ENCODE peak calls at places on chromosomes 4 and X, in six cellular contexts. L is GM12878, F is K562, Y is HepG2, J is SK-N-SH, C is H1. X is an unnamed sample.

GRCh38 chr4:96486563-96486962 is 646.7 kb downstream of the PDHA2 start:
- DNase-seq in J (no peak), C (no peak), Y (no peak), F (no peak), L (no peak), X (no peak)

GRCh38 chr4:102438396-102438795 is 62.8 kb upstream of the NFKB1 start:
- DNase-seq in Y (no peak), J (no peak), F (peak), C (no peak), L (no peak), X (no peak)

GRCh38 chr4:94472056-94472826 is 20.5 kb downstream of the PDLIM5 start:
- DNase-seq in L (no peak), Y (peak), J (no peak), F (no peak), C (no peak), X (no peak)

GRCh38 chrX:5306654-5307121 is 922.0 kb downstream of the NLGN4X start:
- DNase-seq in C (no peak), Y (no peak), F (no peak), L (no peak), J (no peak), X (peak)

GRCh38 chr4:175671491-175671934 is 140.6 kb downstream of the GPM6A start:
- DNase-seq in J (peak), L (no peak), Y (no peak), C (no peak), F (no peak), X (no peak)

GRCh38 chr4:15488658-15489470 is 19.2 kb downstream of the CC2D2A start:
- DNase-seq in L (no peak), J (no peak), C (no peak), F (no peak), Y (no peak), X (no peak)

GRCh38 chr4:141241986-141242385 is 21.3 kb downstream of the ZNF330 start:
- DNase-seq in C (no peak), F (no peak), Y (no peak), L (no peak), J (no peak), X (no peak)

GRCh38 chr4:41303372-41304118 is 46.8 kb downstream of the UCHL1 start:
- DNase-seq in L (no peak), Y (no peak), J (no peak), F (no peak), C (no peak), X (no peak)

GRCh38 chr4:190019023-190019858 is 7.8 kb downstream of the FRG2 start:
- DNase-seq in J (peak), F (no peak), C (no peak), Y (no peak), L (no peak), X (no peak)

GRCh38 chr4:23333946-23334878 is 555.6 kb downstream of the PPARGC1A start:
- DNase-seq in F (peak), Y (no peak), J (no peak), L (peak), C (no peak), X (peak)

GRCh38 chrX:115393271-115393670 is 103.8 kb downstream of the LUZP4 start:
- DNase-seq in F (no peak), J (no peak), L (no peak), C (no peak), Y (peak), X (no peak)

GRCh38 chrX:10633722-10634121 is 13.3 kb upstream of the MID1 start:
- DNase-seq in F (peak), Y (no peak), C (no peak), L (no peak), J (no peak), X (no peak)

DNA sequence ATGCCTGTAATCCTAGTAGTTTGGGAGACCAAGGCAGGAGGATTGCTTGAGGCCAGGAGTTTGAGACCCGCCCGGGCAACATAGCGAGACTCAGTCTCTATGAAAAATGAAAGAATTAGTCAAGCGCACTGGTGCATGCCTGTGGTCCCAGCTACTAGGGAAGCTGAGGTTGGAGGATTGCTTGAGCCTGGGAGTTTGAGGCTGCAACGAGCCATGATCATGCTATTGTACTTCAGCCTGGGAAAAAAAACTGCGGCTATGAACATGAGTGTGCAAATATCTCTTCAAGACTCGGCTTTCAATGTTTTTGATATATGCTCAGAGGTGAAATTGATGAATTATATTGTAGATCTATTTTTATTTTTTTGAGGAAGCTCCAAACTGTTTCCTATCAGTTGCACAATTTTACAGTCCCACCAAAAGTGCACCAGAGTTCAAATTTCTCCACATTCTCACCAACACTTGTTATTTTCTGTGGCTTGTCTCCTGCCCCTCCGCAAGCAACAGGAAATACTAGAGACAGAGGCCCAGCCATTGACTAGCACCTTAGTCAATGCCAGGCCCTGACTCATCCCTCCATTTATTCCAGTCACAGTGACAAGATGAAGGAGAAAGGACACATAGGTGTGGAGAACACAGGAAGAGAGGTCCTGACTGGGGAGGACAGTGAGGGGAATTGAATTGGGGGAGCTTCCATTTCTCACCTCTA is 33.1 kb upstream of the ZNF41 start:
- DNase-seq in C (no peak), Y (no peak), F (no peak), J (no peak), L (no peak), X (no peak)
- TF ChIP-seq GABPA in C (no peak), Y (no peak), F (no peak), J (no peak), L (no peak), X (no peak)

GRCh38 chrX:112083624-112084326 is 1.2 kb upstream of the TRPC5 start:
- DNase-seq in L (no peak), C (no peak), F (no peak), Y (no peak), J (no peak), X (no peak)
- TF ChIP-seq GABPA in L (no peak), C (no peak), F (no peak), Y (no peak), J (no peak), X (no peak)

DNA sequence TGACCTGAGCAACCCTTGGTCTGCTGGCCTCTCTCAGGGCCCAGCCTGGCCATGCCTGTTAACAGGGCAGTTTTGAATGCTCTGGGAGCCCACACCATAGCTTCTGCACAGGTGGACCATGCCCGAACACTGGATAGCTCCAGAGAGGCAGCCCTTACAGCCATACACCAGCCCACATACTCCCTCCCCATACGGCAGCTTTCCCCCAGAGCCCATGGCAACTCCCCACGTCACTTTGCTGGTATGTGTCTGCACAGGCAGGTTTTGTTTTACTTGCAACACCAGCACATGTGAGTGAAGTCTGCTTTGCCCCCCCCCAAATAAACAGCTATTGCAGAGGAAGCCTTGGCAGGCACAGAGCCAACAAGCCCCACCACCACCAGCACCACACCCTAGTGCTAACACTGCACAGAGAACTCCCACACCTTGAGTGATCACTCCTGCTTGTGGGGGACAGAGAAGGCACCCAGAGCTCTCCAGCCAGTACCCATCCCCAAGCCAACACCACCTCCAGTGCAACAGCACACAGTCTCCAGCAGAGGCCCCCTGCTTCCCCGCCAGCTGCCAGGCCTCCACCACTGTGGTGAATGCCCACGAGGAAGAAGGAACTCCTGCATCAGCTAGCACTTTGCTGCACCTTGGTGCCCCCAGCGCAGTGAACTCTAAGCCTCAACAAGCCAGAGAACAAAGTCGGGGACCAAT is 87.3 kb downstream of the STPG2 start:
- DNase-seq in F (no peak), L (no peak), Y (no peak), C (no peak), J (no peak), X (no peak)
- TF ChIP-seq GABPA in F (no peak), L (no peak), Y (no peak), C (no peak), J (no peak), X (no peak)

DNA sequence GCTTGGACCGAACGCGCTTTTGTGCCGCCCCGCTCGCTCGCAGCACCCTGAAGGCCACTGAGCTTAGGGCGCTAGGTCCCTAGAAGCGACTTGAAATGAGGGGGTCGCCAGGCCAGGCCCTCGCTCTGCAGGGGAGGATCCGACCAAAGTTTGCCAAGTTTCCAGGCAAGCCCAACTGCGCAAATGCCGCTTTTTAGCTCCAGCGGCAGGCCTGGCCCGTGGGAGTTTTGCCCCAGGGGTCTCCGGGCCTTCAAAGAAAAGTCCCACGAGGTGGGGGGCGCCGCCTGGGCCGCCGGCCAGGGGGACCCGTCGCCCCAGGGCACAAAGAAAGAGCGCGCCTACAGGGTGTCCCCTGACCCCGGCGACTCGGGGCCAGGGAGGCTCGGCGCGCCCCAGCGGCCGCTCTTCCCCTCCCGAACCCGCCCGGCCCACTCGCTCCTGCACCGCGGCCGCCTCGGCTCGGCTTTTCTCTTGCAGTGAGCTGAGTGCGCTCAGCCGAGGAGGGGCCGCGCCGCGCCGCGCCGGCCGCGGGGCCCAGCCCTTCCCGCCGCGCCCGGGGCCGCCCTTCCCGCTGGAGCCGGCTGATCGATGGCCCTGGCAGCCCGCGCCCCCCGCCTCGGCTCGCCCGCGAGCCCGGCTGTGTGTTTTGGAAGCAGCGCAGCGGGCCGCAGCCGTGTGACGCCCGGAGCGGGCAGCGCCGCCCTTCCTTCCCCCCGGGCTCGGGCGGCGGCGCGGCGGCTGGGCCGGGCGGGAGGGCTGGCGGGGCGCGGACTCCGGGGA is 788 bp upstream of the KLF3 start:
- DNase-seq in F (no peak), C (no peak), J (no peak), Y (no peak), L (no peak), X (peak)
- TF ChIP-seq GABPA in F (no peak), C (no peak), J (no peak), Y (no peak), L (no peak), X (no peak)

GRCh38 chr4:18844726-18845125 is 823.2 kb upstream of the LCORL start:
- DNase-seq in Y (no peak), C (no peak), F (no peak), L (no peak), J (no peak), X (no peak)
- TF ChIP-seq GABPA in Y (no peak), C (no peak), F (no peak), L (no peak), J (no peak), X (no peak)

DNA sequence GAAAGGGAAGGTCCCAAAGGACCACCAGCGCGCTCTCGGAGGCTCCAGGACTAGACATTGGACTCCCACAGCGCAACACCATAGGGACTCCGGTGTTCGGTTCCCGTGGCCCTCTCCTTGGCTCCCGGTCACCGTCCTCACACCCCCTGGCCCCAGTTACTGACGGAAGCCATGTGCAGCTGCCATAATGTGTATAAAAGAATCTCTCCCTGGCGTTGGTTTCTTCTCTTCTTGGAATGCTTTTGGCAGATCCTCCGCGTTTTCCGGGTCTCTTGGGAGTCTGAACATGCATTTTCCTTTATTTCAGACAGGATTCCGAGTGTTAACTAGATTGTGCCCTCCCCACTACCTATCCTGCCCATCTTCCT is 69.7 kb downstream of the FBXO8 start:
- DNase-seq in L (no peak), Y (no peak), C (no peak), J (no peak), F (no peak), X (no peak)
- TF ChIP-seq GABPA in L (no peak), Y (no peak), C (no peak), J (no peak), F (no peak), X (no peak)

GRCh38 chr4:173528378-173529321 is 1.4 kb downstream of the HAND2 start:
- DNase-seq in F (no peak), L (no peak), C (no peak), Y (no peak), J (peak), X (no peak)

GRCh38 chr4:173526034-173526482 is 4.0 kb downstream of the HAND2 start:
- DNase-seq in J (peak), F (no peak), C (no peak), Y (no peak), L (no peak), X (no peak)

GRCh38 chr4:173525118-173526033 is 4.7 kb downstream of the HAND2 start:
- DNase-seq in Y (no peak), F (no peak), C (no peak), J (peak), L (no peak), X (no peak)

GRCh38 chr4:173526724-173527102 is 3.3 kb downstream of the HAND2 start:
- DNase-seq in F (no peak), L (no peak), J (peak), Y (no peak), C (no peak), X (no peak)

DNA sequence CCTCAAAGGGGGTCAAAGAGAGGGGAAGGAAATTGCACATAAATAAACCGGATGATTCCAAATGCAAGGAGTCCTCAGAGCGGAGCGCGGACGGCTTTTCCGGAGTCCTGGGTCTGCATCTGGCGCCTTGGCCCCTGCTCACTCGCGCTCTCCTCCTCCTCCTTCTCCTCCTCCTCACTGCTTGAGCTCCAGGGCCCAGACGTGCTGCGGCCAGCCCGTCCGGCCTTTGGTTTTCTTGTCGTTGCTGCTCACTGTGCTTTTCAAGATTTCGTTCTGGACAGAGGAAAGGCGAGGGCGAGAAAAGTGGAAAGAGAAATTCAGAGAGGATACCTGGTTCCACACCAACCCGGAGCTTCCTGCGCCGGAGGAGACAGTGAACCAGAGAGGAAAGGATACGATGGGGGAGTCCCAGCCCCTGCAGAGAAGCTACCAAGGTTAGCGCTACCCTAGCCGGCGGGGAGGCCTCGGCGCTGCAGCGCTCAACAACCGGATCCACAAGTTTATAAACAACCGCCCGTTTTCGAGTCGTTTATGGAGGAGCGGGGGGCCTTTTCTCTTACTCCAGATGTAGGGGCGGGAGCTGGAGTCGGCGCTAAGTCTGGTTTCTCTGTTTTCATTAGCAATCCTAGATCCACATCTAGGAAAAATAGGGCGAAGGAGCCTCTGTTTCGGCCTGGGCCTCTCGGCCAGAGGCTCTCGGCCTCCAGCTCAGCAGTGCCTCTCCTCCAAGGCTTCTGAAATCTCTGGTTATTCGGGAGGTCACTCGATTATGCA is 2.7 kb downstream of the HAND2 start:
- DNase-seq in Y (no peak), C (no peak), F (no peak), L (no peak), J (no peak), X (no peak)
- TF ChIP-seq GABPA in Y (no peak), C (no peak), F (no peak), L (no peak), J (no peak), X (no peak)

GRCh38 chr4:139453041-139453370 is 915 bp upstream of the RAB33B start:
- DNase-seq in F (peak), Y (peak), J (no peak), C (no peak), L (peak), X (peak)
- TF ChIP-seq GABPA in F (no peak), Y (no peak), J (no peak), C (no peak), L (no peak), X (no peak)

DNA sequence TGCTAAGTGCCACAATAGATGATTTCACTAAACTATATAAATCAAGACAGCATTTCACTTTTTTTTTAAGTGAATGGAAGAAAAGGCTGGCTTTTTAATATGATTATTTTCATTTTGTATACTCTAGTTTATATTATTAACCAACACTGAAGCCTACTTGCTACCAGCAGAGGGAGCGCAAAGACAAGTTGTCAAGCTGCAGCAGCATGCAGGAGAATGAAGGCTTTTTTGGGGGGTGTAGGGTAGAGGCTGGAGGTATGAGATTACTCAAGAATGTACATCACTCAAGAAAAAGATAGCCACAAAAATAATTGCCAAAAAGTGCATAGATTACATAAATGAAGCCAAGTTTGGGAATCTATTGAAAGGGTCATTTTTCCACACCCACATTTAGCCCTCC is 519.5 kb downstream of the FGF13 start:
- DNase-seq in J (peak), Y (peak), F (peak), C (no peak), L (no peak), X (peak)
- TF ChIP-seq GABPA in J (no peak), Y (no peak), F (no peak), C (no peak), L (no peak), X (no peak)

X was measured in HL-60.